ENCODE peak calls at places on chromosomes 16 and 17, in four cellular contexts. One of them, this sample, is unnamed.

GRCh38 chr16:83888672-83889044 is 10.3 kb upstream of the MLYCD start:
- DNase-seq in HepG2: no peak
- DNase-seq in SK-N-SH: no peak
- DNase-seq in K562: peak
- DNase-seq in this sample: no peak

GRCh38 chr16:35255186-35255803 is 1795.9 kb downstream of the TP53TG3F start:
- DNase-seq in K562: no peak
- DNase-seq in HepG2: no peak
- DNase-seq in SK-N-SH: peak
- DNase-seq in this sample: no peak

GRCh38 chr17:66354981-66355380 is 52.6 kb downstream of the PRKCA start:
- DNase-seq in SK-N-SH: no peak
- DNase-seq in K562: no peak
- DNase-seq in HepG2: no peak
- DNase-seq in this sample: peak

GRCh38 chr17:73274490-73274889 is 12.8 kb upstream of the CPSF4L start:
- DNase-seq in HepG2: no peak
- DNase-seq in SK-N-SH: no peak
- DNase-seq in K562: no peak
- DNase-seq in this sample: no peak

GRCh38 chr17:28384281-28385036 is 13.0 kb downstream of the SARM1 start:
- DNase-seq in SK-N-SH: no peak
- DNase-seq in K562: no peak
- DNase-seq in HepG2: no peak
- DNase-seq in this sample: no peak

GRCh38 chr17:81863123-81863675 is 2.9 kb upstream of the P4HB start:
- DNase-seq in K562: no peak
- DNase-seq in SK-N-SH: no peak
- DNase-seq in HepG2: no peak
- DNase-seq in this sample: no peak

GRCh38 chr17:31488264-31488981 is 96.9 kb downstream of the RAB11FIP4 start:
- DNase-seq in SK-N-SH: peak
- DNase-seq in K562: peak
- DNase-seq in HepG2: no peak
- DNase-seq in this sample: no peak

GRCh38 chr17:82592751-82593589 is 55.3 kb downstream of the WDR45B start:
- DNase-seq in K562: no peak
- DNase-seq in SK-N-SH: peak
- DNase-seq in HepG2: peak
- DNase-seq in this sample: peak

GRCh38 chr16:17685445-17685844 is 214.7 kb upstream of the XYLT1 start:
- DNase-seq in SK-N-SH: no peak
- DNase-seq in K562: no peak
- DNase-seq in HepG2: no peak
- DNase-seq in this sample: no peak

GRCh38 chr17:81723651-81724209 is 11.6 kb downstream of the SLC25A10 start:
- DNase-seq in HepG2: no peak
- DNase-seq in SK-N-SH: no peak
- DNase-seq in K562: no peak
- DNase-seq in this sample: no peak

GRCh38 chr16:30381351-30382041 is 865 bp downstream of the SEPTIN1 start:
- DNase-seq in SK-N-SH: no peak
- DNase-seq in HepG2: no peak
- DNase-seq in K562: peak
- DNase-seq in this sample: no peak

GRCh38 chr16:51967566-51967965 is 579.4 kb downstream of the TOX3 start:
- DNase-seq in K562: no peak
- DNase-seq in HepG2: no peak
- DNase-seq in SK-N-SH: no peak
- DNase-seq in this sample: no peak

GRCh38 chr16:80986557-80986956 is 20.1 kb downstream of the CMC2 start:
- DNase-seq in HepG2: no peak
- DNase-seq in K562: no peak
- DNase-seq in SK-N-SH: no peak
- DNase-seq in this sample: no peak

GRCh38 chr16:21264226-21265036 is 13.7 kb downstream of the CRYM start:
- DNase-seq in HepG2: peak
- DNase-seq in K562: no peak
- DNase-seq in SK-N-SH: no peak
- DNase-seq in this sample: no peak

GRCh38 chr17:17523001-17523713 is 27.0 kb upstream of the RASD1 start:
- DNase-seq in HepG2: no peak
- DNase-seq in SK-N-SH: no peak
- DNase-seq in K562: no peak
- DNase-seq in this sample: no peak

GRCh38 chr17:4706121-4706520 is 2.2 kb upstream of the PELP1 start:
- DNase-seq in SK-N-SH: no peak
- DNase-seq in HepG2: no peak
- DNase-seq in K562: no peak
- DNase-seq in this sample: peak

GRCh38 chr16:11168386-11169065 is 87.5 kb downstream of the SOCS1 start:
- DNase-seq in K562: no peak
- DNase-seq in SK-N-SH: no peak
- DNase-seq in HepG2: no peak
- DNase-seq in this sample: peak

GRCh38 chr17:83191388-83192160 is 112.2 kb downstream of the METRNL start:
- DNase-seq in SK-N-SH: no peak
- DNase-seq in HepG2: no peak
- DNase-seq in K562: no peak
- DNase-seq in this sample: no peak

GRCh38 chr17:81666092-81666341 is 388 bp downstream of the OXLD1 start:
- DNase-seq in SK-N-SH: no peak
- DNase-seq in K562: no peak
- DNase-seq in HepG2: peak
- DNase-seq in this sample: peak

GRCh38 chr16:31214705-31215286 is 877 bp downstream of the TRIM72 start:
- DNase-seq in K562: no peak
- DNase-seq in SK-N-SH: peak
- DNase-seq in HepG2: no peak
- DNase-seq in this sample: no peak

DNA sequence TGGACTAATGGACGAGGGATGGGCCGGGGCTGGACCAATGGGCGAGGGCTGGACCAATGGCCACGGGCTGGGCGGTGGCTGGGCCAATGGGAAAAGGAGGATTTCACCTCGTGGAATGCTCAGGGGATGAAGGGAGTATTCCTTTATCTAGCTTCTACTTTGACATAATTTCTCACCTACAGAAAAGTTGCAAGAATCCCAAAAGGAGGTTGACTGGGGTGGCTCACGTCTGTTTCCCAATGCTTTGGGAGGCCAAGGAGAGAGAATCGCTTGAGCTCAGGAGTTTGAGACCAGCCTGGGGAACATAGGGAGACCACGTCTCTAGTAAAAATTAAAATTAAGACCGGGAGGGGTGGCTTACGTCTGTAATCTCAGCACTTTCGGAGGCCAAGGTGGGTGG is 5.7 kb upstream of the FLYWCH1 start:
- DNase-seq in HepG2: no peak
- DNase-seq in K562: peak
- DNase-seq in SK-N-SH: no peak
- DNase-seq in this sample: no peak
- TF ChIP-seq MXI1 in HepG2: peak
- TF ChIP-seq MXI1 in K562: no peak
- TF ChIP-seq MXI1 in SK-N-SH: peak
- TF ChIP-seq MXI1 in this sample: peak

GRCh38 chr17:1629647-1630310 is 1.1 kb upstream of the SLC43A2 start:
- DNase-seq in HepG2: no peak
- DNase-seq in K562: peak
- DNase-seq in SK-N-SH: peak
- DNase-seq in this sample: peak

GRCh38 chr17:1627987-1628855 is at the start of gene SLC43A2:
- DNase-seq in HepG2: peak
- DNase-seq in K562: peak
- DNase-seq in SK-N-SH: peak
- DNase-seq in this sample: peak

GRCh38 chr17:1627219-1627986 is 1.2 kb downstream of the SLC43A2 start:
- DNase-seq in HepG2: no peak
- DNase-seq in SK-N-SH: no peak
- DNase-seq in K562: peak
- DNase-seq in this sample: no peak

GRCh38 chr17:1630662-1631061 is 2.0 kb upstream of the SLC43A2 start:
- DNase-seq in K562: no peak
- DNase-seq in HepG2: no peak
- DNase-seq in SK-N-SH: no peak
- DNase-seq in this sample: no peak

DNA sequence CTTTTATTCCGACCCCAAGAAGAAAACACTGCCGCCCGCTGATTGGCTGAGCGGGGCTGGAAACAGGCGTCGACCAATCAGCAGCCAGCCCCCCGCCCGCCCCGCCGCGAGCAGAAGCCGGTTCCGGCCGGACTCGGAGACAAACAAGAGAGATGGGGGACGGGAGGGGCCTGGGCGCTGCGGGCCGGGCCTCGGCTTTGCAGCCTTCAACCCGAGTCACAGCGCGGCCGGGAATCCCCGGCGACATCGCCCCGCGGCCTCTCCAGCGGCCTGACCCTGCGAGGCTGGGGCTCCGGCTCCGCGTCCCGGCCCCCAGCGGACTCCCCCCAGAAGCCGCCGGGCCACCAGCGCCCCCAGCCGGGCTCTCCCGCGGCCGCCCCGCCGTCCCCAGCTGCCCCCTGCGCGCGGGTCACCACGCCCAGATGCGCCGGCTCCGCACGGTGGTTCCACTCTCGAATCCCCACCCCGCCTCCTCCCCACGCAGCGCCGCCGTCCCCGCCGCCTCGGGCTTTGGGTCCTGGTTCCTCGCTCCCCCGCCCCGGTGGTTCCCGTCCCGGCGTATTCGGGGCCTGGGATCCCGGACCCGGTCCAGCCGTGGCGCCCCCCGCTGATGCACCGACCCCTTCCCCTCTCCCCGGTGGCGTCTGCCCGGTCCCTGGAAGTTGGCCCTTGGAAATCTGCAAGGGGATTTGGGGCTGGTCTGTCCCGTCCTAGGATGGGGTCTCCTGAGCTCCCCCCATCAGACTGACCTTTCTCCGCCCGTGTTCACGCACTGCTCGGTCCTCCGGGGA is 417 bp upstream of the SLC43A2 start:
- DNase-seq in SK-N-SH: peak
- DNase-seq in HepG2: peak
- DNase-seq in K562: peak
- DNase-seq in this sample: peak
- TF ChIP-seq MXI1 in SK-N-SH: no peak
- TF ChIP-seq MXI1 in HepG2: no peak
- TF ChIP-seq MXI1 in K562: no peak
- TF ChIP-seq MXI1 in this sample: no peak

DNA sequence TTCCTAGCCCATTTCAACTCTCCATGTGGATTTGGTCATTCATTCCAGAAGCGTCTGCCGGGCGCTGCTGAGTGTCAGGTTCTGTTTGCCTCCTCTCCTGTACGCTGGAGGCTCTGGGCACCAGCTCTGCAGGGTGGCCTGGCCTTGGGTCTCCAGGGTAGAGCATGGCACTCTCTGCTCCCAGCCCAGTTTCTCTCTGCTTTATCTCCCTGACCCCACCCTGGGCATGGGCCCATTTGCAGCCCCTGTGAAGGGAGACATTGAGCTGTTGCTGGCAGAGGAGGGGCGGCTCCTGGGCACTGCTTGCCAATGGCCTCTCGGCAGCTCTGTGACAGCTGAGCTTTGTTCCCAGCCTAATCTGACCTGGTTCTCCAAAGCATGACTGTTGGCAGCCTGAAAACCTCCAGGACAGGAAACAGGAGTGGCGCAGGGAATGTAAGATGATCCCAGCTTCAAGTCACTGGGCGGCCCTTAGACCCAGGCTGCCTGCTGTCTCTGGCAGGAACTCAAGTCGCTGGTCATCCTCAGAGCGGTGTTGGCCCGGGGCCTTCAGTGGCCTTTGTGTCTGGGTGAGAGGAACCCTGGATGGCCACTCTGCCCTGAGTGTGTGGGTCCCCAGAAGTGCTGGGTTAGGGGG is 146.8 kb downstream of the SEC14L1 start:
- DNase-seq in SK-N-SH: peak
- DNase-seq in HepG2: peak
- DNase-seq in K562: no peak
- DNase-seq in this sample: peak
- TF ChIP-seq MXI1 in SK-N-SH: peak
- TF ChIP-seq MXI1 in HepG2: peak
- TF ChIP-seq MXI1 in K562: no peak
- TF ChIP-seq MXI1 in this sample: no peak

DNA sequence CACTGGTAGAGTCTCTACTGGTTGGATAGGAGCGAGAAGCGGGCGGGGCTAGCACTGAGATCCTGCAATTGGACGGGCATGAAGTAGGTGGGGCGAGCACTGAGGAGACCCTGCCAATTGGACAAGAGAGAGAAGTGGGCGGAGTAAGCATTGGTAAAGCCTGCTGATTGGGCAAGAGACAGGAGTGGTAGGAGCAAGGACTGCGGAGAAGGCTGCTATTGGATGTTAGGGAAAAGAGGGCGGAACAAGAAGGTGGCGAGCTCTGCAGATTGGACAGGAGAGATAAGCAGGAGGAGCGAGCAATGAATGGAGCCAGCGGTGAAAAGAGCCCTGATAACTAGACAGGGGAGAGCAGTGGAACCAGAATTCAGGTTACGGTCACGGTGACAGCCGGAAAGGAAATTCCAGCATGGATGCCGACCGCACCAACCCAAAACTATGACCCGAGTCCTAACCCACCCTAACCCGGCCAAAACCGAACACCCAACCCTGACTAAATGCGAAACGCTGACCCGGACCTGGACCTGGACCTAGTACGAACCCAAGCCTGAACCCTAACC is 4.8 kb downstream of the SCGB1C2 start:
- DNase-seq in K562: no peak
- DNase-seq in SK-N-SH: peak
- DNase-seq in HepG2: peak
- DNase-seq in this sample: peak
- TF ChIP-seq MXI1 in K562: no peak
- TF ChIP-seq MXI1 in SK-N-SH: no peak
- TF ChIP-seq MXI1 in HepG2: no peak
- TF ChIP-seq MXI1 in this sample: no peak

GRCh38 chr16:71282943-71283342 is 6.3 kb downstream of the CMTR2 start:
- DNase-seq in HepG2: no peak
- DNase-seq in K562: no peak
- DNase-seq in SK-N-SH: no peak
- DNase-seq in this sample: no peak
- TF ChIP-seq MXI1 in HepG2: no peak
- TF ChIP-seq MXI1 in K562: no peak
- TF ChIP-seq MXI1 in SK-N-SH: no peak
- TF ChIP-seq MXI1 in this sample: no peak

DNA sequence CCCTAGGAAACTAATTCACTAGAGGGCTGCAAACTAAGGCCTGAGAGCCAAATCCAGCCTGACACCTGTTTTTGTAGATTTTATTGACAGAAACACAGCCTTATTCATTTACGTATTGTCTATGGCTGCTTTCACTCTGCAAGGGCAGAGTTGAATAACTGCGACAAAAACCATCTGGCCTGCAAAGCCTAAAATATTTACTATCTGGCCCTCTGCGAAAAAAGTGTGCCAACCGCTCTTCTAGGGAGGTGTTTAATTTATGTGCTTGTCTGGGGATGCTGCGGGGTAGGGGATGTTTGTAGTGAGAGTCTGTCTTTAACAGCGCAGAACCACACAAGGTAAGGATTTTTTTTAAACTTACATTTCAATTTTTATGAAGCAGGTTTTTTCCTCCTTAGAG is 165.0 kb upstream of the RBFOX1 start:
- DNase-seq in SK-N-SH: no peak
- DNase-seq in K562: no peak
- DNase-seq in HepG2: no peak
- DNase-seq in this sample: no peak
- TF ChIP-seq MXI1 in SK-N-SH: no peak
- TF ChIP-seq MXI1 in K562: no peak
- TF ChIP-seq MXI1 in HepG2: no peak
- TF ChIP-seq MXI1 in this sample: no peak

This sample was measured in IMR-90.